ENCODE peak calls at places on chromosomes 6 and 20, in eight cellular contexts. S is fibroblast of pulmonary artery, X is endothelial cell, M is mucosa of gallbladder, D is NB4, C is left cardiac atrium, P is AML-193, W is ascending aorta. U is an unnamed sample.

GRCh38 chr6:90066715-90067114 is 172.4 kb downstream of the GJA10 start:
- DNase-seq in X (no peak), P (no peak), M (no peak), D (no peak), S (no peak), C (no peak), W (no peak), U (no peak)

GRCh38 chr6:17086469-17086868 is 15.4 kb upstream of the STMND1 start:
- DNase-seq in M (peak), W (no peak), S (peak), X (peak), C (peak), P (peak), D (peak), U (peak)

GRCh38 chr6:53862517-53863457 is 68.0 kb downstream of the LRRC1 start:
- DNase-seq in P (no peak), D (no peak), C (no peak), S (peak), M (no peak), X (no peak), W (peak), U (no peak)

GRCh38 chr6:9825526-9825925 is 589.3 kb downstream of the TFAP2A start:
- DNase-seq in X (no peak), D (no peak), S (no peak), W (no peak), C (no peak), P (no peak), M (no peak), U (no peak)

GRCh38 chr6:40718401-40718800 is 131.2 kb upstream of the LRFN2 start:
- DNase-seq in X (no peak), S (no peak), M (no peak), D (no peak), P (no peak), W (no peak), C (no peak), U (no peak)

GRCh38 chr6:140050232-140050995 is 676.0 kb upstream of the CITED2 start:
- DNase-seq in X (no peak), S (peak), D (peak), P (no peak), W (no peak), C (peak), M (no peak), U (no peak)

GRCh38 chr6:69232506-69233194 is 564.2 kb downstream of the LMBRD1 start:
- DNase-seq in M (peak), X (peak), D (peak), C (peak), S (peak), P (no peak), W (peak), U (peak)

GRCh38 chr6:155701342-155701741 is 245.7 kb upstream of the NOX3 start:
- DNase-seq in W (no peak), M (no peak), S (no peak), X (no peak), D (no peak), C (no peak), P (no peak), U (no peak)

GRCh38 chr6:122671246-122671645 is 61.0 kb downstream of the PKIB start:
- DNase-seq in M (no peak), P (no peak), X (no peak), D (no peak), C (no peak), W (no peak), S (no peak), U (no peak)

GRCh38 chr6:66478705-66479104 is 771.7 kb upstream of the EYS start:
- DNase-seq in D (no peak), W (no peak), C (no peak), S (no peak), X (no peak), M (no peak), P (no peak), U (no peak)

GRCh38 chr20:24651171-24651972 is 181.9 kb downstream of the SYNDIG1 start:
- DNase-seq in X (no peak), P (no peak), W (no peak), M (no peak), C (no peak), S (peak), D (peak), U (no peak)

U was measured in neural crest cell.